ENCODE peak calls at places on chromosomes 7 and 10, in five cellular contexts. M is Karpas-422; E is CD4-positive, CD25-positive, alpha-beta regulatory T cell; Q is fibroblast of lung; K is pancreas. B is an unnamed sample.

GRCh38 chr7:37425504-37425903 is 23.2 kb downstream of the ELMO1 start:
- DNase-seq in M (no peak), E (no peak), Q (no peak), K (no peak), B (no peak)

GRCh38 chr7:27409776-27410175 is 167.2 kb downstream of the EVX1 start:
- DNase-seq in M (no peak), E (no peak), Q (peak; percentile 1), K (no peak), B (no peak)

GRCh38 chr7:87152897-87153641 is 816 bp downstream of the DMTF1 start:
- DNase-seq in M (peak; percentile 72), E (peak; percentile 53), Q (peak; percentile 20), K (peak; percentile 29), B (no peak)

GRCh38 chr7:128865996-128866877 is 3.6 kb downstream of the ATP6V1F start:
- DNase-seq in M (no peak), E (no peak), Q (no peak), K (peak; percentile 57), B (no peak)

GRCh38 chr7:50513166-50513871 is 51.9 kb downstream of the DDC start:
- DNase-seq in M (no peak), E (no peak), Q (no peak), K (no peak), B (no peak)

GRCh38 chr7:133561361-133561760 is 308.5 kb downstream of the EXOC4 start:
- DNase-seq in M (no peak), E (no peak), Q (no peak), K (no peak), B (no peak)

GRCh38 chr10:125641398-125641797 is 41.6 kb downstream of the TEX36 start:
- DNase-seq in M (no peak), E (no peak), Q (no peak), K (no peak), B (no peak)

GRCh38 chr10:84693006-84693405 is 364.6 kb downstream of the CCSER2 start:
- DNase-seq in M (no peak), E (no peak), Q (no peak), K (no peak), B (no peak)

GRCh38 chr7:135979674-135980660 is 2.8 kb upstream of the MTPN start:
- DNase-seq in M (no peak), E (peak; percentile 11), Q (peak; percentile 78), K (no peak), B (no peak)

DNA sequence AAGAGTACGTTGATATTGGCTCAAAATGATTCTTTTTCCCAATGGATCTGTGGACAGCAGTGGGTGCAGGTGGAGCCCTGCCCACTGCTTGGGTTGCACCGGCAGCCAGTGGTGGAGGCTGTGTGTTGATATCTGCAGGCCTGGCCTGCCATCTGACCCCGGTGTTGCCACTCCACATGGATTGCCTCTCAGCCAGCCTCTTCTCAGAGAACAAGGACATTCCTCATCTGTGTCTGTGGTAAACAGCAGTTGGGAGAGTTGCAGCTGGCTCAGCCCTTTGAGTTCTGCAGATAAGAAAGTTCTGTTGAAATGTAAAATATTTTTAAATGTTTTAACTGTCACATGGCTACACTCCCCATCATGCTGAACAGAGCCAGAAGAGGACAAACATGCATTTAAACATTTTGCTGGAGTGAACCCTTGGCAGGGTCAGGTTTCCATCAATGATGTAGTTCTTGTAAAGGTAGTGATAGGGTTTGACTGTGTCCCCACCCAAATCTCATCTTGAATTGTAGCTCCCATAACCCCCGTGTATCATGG is 374.9 kb upstream of the CELF2 start:
- DNase-seq in M (peak; percentile 7), E (no peak), Q (peak; percentile 8), K (no peak), B (no peak)
- H3K27ac ChIP-seq in M (no peak overlapping the region), E (no peak overlapping the region), Q (no peak overlapping the region), K (no peak overlapping the region), B (no peak overlapping the region)

DNA sequence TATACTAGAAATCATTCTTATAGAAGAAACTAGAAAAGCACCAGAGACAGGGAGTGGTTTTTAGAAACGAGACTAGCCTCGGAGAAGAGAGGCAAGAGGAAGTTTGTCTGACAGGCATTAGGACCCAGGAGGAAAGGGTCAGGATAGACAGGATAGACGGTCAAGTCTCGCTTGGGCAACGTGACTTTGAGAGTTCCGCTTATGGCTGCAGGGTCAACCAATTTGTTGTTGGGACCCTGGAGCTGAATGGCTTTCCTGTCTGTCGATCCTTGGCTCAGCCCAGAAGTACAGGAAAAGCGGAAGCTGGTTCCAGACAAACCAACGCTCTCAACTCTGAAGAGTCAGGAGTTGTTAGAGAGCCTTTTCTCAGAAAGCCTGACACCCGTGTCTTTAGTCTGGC is 191.2 kb downstream of the FZD1 start:
- DNase-seq in M (no peak), E (no peak), Q (no peak), K (no peak), B (no peak)
- H3K9me3 ChIP-seq in M (peaks cover 15% of the 10 kb centered on the region), E (no peaks in the 10 kb centered on the region), Q (no peaks in the 10 kb centered on the region), K (no peaks in the 10 kb centered on the region), B (no peaks in the 10 kb centered on the region)

GRCh38 chr10:132045324-132045723 is 20.4 kb upstream of the JAKMIP3 start:
- DNase-seq in M (no peak), E (no peak), Q (no peak), K (no peak), B (no peak)
- H3K27ac ChIP-seq in M (no peak overlapping the region), E (no peak overlapping the region), Q (no peak overlapping the region), K (no peak overlapping the region), B (no peak overlapping the region)

DNA sequence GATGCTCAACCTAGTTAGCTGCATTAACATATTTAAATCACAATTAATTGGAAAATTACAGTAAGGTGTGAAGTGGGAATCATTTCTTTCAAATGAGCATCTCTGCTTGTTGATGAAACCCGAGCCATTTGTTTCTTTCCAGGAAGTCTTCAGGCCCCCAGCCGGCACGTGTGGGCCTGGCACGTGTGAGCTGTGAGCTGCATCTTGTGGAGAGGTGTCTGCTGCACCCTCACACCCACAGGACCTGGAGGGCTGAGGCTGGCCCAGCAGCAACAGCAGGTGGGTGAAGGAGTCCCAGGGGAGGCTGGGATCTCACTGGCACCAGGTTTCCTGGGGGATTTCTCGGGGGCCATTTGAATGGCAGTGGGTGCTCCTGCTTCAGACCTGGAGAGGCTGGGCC is 372.5 kb upstream of the MKI67 start:
- DNase-seq in M (no peak), E (no peak), Q (no peak), K (no peak), B (no peak)
- H3K9me3 ChIP-seq in M (no peaks in the 10 kb centered on the region), E (no peaks in the 10 kb centered on the region), Q (no peaks in the 10 kb centered on the region), K (no peaks in the 10 kb centered on the region), B (no peaks in the 10 kb centered on the region)

GRCh38 chr10:62018141-62018911 is 116.8 kb downstream of the ARID5B start:
- DNase-seq in M (peak; percentile 10), E (no peak), Q (no peak), K (no peak), B (no peak)

GRCh38 chr10:62020362-62020730 is 118.8 kb downstream of the ARID5B start:
- DNase-seq in M (no peak), E (peak; percentile 38), Q (no peak), K (no peak), B (no peak)

GRCh38 chr10:62019685-62020361 is 118.3 kb downstream of the ARID5B start:
- DNase-seq in M (no peak), E (peak; percentile 57), Q (peak; percentile 69), K (no peak), B (no peak)

GRCh38 chr10:62017141-62017870 is 115.8 kb downstream of the ARID5B start:
- DNase-seq in M (peak; percentile 10), E (no peak), Q (no peak), K (no peak), B (no peak)

DNA sequence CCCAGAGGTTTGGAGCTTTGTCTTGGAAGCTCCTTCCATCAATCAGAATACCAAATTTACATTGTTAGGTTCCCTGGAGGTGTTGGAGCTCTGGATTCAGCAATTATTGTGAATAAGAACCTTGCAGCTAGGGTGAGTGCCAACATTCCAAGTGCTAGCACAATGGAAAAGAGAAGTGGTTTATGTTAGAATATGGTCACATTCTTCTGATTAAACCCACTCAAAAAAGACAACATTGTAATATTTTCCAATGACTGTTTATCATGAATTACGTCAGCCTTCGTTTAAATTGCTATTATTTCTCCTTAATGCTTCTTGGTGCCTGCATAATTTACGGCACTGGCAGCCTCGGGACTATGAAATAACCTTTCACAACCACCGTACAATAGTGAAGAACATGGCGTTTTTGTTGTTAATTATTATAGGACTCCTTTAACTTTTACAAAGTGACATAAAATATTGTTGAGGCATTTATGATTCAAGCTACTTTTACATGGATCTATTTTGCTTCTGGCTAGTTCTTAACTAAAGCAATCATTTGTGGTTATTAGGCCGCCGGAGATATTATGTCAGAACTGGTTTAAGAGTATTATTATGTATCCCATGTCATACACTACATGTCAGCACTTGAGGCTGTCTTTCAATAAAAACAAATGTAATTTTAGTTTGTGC is 117.7 kb downstream of the ARID5B start:
- DNase-seq in M (no peak), E (no peak), Q (peak; percentile 90), K (no peak), B (no peak)
- H3K27ac ChIP-seq in M (no peak overlapping the region), E (peak overlapping the region; percentile 55), Q (no peak overlapping the region), K (no peak overlapping the region), B (no peak overlapping the region)

GRCh38 chr7:157769016-157769869 is 432.4 kb downstream of the DNAJB6 start:
- DNase-seq in M (no peak), E (no peak), Q (peak; percentile 17), K (peak; percentile 40), B (no peak)

GRCh38 chr7:157769870-157770213 is 433.0 kb downstream of the DNAJB6 start:
- DNase-seq in M (no peak), E (no peak), Q (no peak), K (peak; percentile 36), B (no peak)

GRCh38 chr7:157766098-157766497 is 429.3 kb downstream of the DNAJB6 start:
- DNase-seq in M (no peak), E (no peak), Q (no peak), K (no peak), B (no peak)

GRCh38 chr7:157768198-157768597 is 431.4 kb downstream of the DNAJB6 start:
- DNase-seq in M (no peak), E (no peak), Q (no peak), K (peak; percentile 39), B (no peak)

DNA sequence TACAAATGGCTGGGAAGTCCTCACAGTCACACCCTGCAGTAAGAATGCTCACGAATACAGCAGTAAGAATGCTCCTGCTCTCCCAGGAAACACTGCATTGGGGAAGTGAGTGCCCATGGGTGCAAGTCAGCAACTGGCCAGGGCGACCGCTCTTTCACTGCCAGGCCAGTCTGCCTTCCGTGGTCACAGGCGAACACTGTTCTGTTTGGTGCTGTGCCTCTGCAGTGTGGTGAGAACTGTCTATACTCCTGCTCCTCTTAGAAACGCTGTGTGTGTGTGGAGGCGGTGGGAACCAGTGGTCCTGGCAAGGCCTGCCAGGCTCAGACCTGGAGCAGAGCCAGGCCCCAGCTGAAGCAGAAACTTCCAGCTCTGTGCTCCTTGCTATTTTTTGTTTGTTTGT is 430.7 kb downstream of the DNAJB6 start:
- DNase-seq in M (no peak), E (no peak), Q (no peak), K (no peak), B (no peak)
- H3K9me3 ChIP-seq in M (no peaks in the 10 kb centered on the region), E (peaks cover 4% of the 10 kb centered on the region), Q (peaks cover 1% of the 10 kb centered on the region), K (no peaks in the 10 kb centered on the region), B (peaks cover 5% of the 10 kb centered on the region)

DNA sequence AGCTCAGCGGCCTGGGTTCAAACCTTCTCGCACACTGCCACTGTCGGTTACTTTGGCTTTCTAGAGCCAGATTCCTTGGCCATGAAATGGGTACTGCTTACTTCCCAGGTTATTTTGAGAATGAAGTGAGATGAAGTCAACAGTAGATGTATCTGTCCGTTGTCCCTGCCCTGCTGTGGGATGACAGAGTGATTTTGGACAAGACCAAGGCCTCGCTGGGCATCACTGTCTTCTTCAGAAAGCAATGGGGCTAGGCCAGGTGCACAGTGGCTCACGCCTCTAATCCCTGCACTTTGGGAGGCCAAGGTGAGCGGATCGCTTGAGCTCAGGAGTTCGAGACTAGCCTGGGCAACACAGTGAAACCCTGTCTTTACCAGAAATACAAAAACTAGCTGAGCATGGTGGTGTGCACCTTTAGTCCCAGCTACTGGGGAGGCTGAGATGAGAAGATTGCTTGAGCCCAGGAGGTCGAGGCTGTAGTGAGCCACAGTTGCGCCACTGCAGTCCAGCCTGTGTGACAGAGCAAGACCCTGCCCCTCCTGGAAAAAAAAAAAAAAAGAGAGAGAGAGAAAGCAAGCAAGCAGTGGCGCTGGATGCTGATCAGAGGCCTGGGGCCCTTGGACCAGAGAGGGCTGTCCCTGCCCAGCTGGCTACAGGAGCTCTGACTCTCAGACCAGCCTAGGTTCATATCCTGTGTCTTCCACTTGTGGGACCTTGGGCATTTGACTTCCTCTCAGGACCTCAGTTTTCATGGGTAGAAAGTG is 25.8 kb downstream of the ZMIZ1 start:
- DNase-seq in M (no peak), E (no peak), Q (no peak), K (peak; percentile 22), B (no peak)
- H3K27ac ChIP-seq in M (no peak overlapping the region), E (no peak overlapping the region), Q (peak overlapping the region; percentile 79), K (peak overlapping the region; percentile 70), B (no peak overlapping the region)